ENCODE peak calls at places on chromosomes 5 and 9, in nine cellular contexts. A is breast epithelium, P is GM12892, W is transverse colon, Z is tibial nerve, M is endothelial cell of umbilical vein, H is sigmoid colon, L is uterus, E is A549. S is an unnamed sample.
A peak's percentile ranks its signal among the peaks of the same experiment; 100 is the strongest.

GRCh38 chr9:4486176-4486575 is 4.1 kb upstream of the SLC1A1 start:
- DNase-seq in A (no peak), P (no peak), W (no peak), Z (no peak), M (no peak), H (no peak), L (no peak), E (no peak), S (no peak)

GRCh38 chr9:105295986-105296385 is 51.5 kb downstream of the SLC44A1 start:
- DNase-seq in A (no peak), P (no peak), W (no peak), Z (no peak), M (peak; percentile 24), H (no peak), L (no peak), E (no peak), S (no peak)

GRCh38 chr9:26954050-26954508 is 2.1 kb upstream of the IFT74 start:
- DNase-seq in A (no peak), P (no peak), W (no peak), Z (no peak), M (no peak), H (no peak), L (no peak), E (no peak), S (no peak)

GRCh38 chr9:93120846-93121315 is 13.2 kb downstream of the NINJ1 start:
- DNase-seq in A (no peak), P (no peak), W (no peak), Z (no peak), M (no peak), H (peak; percentile 64), L (peak; percentile 21), E (no peak), S (peak; percentile 10)

GRCh38 chr5:137370096-137370495 is 129.0 kb downstream of the SPOCK1 start:
- DNase-seq in A (no peak), P (no peak), W (no peak), Z (no peak), M (no peak), H (no peak), L (no peak), E (no peak), S (no peak)

GRCh38 chr5:1488882-1489680 is 34.7 kb downstream of the LPCAT1 start:
- DNase-seq in A (no peak), P (peak; percentile 70), W (no peak), Z (no peak), M (no peak), H (no peak), L (no peak), E (no peak), S (no peak)

GRCh38 chr5:52661903-52662302 is 125.8 kb upstream of the ITGA1 start:
- DNase-seq in A (no peak), P (no peak), W (no peak), Z (no peak), M (no peak), H (no peak), L (no peak), E (no peak), S (no peak)

GRCh38 chr5:158124606-158125316 is 265.8 kb upstream of the CLINT1 start:
- DNase-seq in A (no peak), P (no peak), W (no peak), Z (no peak), M (no peak), H (no peak), L (no peak), E (no peak), S (no peak)

GRCh38 chr9:120909904-120910303 is 16.7 kb downstream of the TRAF1 start:
- DNase-seq in A (no peak), P (no peak), W (no peak), Z (no peak), M (peak; percentile 18), H (no peak), L (no peak), E (no peak), S (no peak)

GRCh38 chr9:136754059-136754572 is 3.9 kb downstream of the LCN8 start:
- DNase-seq in A (no peak), P (no peak), W (no peak), Z (no peak), M (no peak), H (no peak), L (no peak), E (no peak), S (no peak)

GRCh38 chr5:159712672-159713071 is 203.6 kb upstream of the ADRA1B start:
- DNase-seq in A (no peak), P (no peak), W (no peak), Z (no peak), M (no peak), H (no peak), L (no peak), E (no peak), S (no peak)

GRCh38 chr5:11904270-11904906 is at the start of gene CTNND2:
- DNase-seq in A (no peak), P (peak; percentile 0), W (no peak), Z (no peak), M (peak; percentile 1), H (no peak), L (no peak), E (peak; percentile 9), S (no peak)

GRCh38 chr9:34380511-34381315 is 4.0 kb upstream of the MYORG start:
- DNase-seq in A (no peak), P (peak; percentile 94), W (peak; percentile 86), Z (peak; percentile 35), M (peak; percentile 74), H (peak; percentile 89), L (peak; percentile 80), E (peak; percentile 90), S (peak; percentile 54)
- TF ChIP-seq POLR2A in A (no peak), P (no peak), W (peak; percentile 80), Z (peak; percentile 48), M (no peak), H (peak; percentile 74), L (no peak), E (peak; percentile 68), S (peak; percentile 28)

GRCh38 chr9:129887210-129888084 is 52.2 kb downstream of the USP20 start:
- DNase-seq in A (no peak), P (no peak), W (peak; percentile 45), Z (no peak), M (peak; percentile 23), H (no peak), L (no peak), E (no peak), S (no peak)

GRCh38 chr9:129889461-129889935 is 54.2 kb downstream of the USP20 start:
- DNase-seq in A (no peak), P (no peak), W (no peak), Z (no peak), M (no peak), H (no peak), L (no peak), E (no peak), S (no peak)

GRCh38 chr9:129888809-129889460 is 53.7 kb downstream of the USP20 start:
- DNase-seq in A (no peak), P (no peak), W (no peak), Z (no peak), M (no peak), H (no peak), L (no peak), E (no peak), S (no peak)

GRCh38 chr9:129886226-129887174 is 51.2 kb downstream of the USP20 start:
- DNase-seq in A (no peak), P (no peak), W (peak; percentile 52), Z (no peak), M (peak; percentile 55), H (no peak), L (no peak), E (no peak), S (no peak)

DNA sequence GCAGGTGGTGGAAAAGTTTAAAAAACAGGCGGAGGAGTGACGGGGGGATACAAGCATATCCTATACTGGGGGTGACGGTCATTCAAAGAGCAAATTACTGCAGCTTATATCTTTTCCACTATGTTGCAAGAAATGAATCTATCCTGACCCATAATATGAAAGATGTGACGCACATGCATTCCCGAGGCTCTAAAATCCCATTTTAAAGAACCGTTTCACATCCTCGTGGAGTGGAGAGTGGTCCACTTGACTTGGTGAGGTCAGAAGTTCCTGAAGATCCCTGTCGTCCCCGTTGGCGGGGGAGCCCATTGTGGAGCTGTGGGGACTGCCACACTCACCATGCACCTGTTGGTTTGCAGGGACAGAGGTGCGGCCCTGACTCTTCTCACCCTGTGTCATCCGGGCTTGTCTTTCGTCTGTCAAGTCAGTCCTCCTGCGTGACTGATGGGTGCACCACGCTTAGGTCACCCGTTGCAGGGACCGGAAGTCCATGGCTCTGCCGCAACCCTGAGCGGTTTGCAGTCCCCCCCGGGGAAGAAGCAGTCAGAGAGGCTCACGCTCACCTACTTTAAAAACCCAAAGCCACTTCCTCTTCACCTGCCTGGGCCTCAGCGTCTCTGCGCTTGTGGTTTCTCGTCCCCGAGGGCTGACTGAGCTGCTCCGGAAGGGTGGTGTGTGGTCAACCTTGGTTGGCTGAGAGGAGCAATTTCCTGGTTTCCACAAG is 53.0 kb downstream of the USP20 start:
- DNase-seq in A (peak; percentile 37), P (peak; percentile 66), W (peak; percentile 84), Z (no peak), M (no peak), H (no peak), L (no peak), E (no peak), S (peak; percentile 39)
- TF ChIP-seq POLR2A in A (no peak), P (peak; percentile 91), W (peak; percentile 61), Z (no peak), M (no peak), H (no peak), L (no peak), E (no peak), S (no peak)

DNA sequence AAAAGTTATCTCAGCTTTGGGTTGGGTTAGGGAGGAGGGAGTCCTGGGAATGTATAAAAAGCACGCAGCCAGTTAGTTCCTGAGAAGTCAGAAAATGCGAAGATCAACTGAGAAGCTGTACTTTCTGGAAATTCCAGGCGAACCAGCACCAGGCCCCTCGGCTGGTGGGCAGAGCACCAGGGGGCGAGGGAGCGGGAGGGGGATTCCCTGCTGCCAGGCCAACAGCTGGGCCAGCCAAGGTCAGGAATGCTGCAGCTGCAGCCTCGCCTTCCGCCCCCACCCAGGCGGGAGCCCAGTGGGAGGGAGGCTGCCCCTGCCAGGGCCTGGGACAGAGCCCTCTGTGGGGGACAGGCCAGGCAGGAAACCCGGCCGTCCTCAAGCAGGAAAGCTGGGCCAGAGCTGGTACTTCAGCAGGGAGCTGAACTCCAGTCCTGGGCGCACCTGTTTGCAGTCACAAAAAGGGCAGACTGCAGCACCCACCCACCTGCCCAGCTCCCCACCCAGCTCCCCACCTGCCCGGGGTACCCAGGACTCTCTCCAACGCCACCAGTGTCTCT is 35.5 kb downstream of the VAV2 start:
- DNase-seq in A (no peak), P (no peak), W (no peak), Z (no peak), M (peak; percentile 55), H (no peak), L (no peak), E (no peak), S (no peak)
- TF ChIP-seq POLR2A in A (no peak), P (peak; percentile 43), W (no peak), Z (no peak), M (no peak), H (no peak), L (no peak), E (no peak), S (no peak)

GRCh38 chr9:35111006-35111933 is 4.4 kb downstream of the ATOSB start:
- DNase-seq in A (peak; percentile 98), P (peak; percentile 91), W (peak; percentile 98), Z (peak; percentile 97), M (peak; percentile 98), H (peak; percentile 99), L (peak; percentile 98), E (peak; percentile 96), S (peak; percentile 99)
- TF ChIP-seq POLR2A in A (no peak), P (peak; percentile 41), W (peak; percentile 58), Z (peak; percentile 69), M (peak; percentile 72), H (no peak), L (peak; percentile 62), E (peak; percentile 66), S (peak; percentile 95)

S was measured in gastrocnemius medialis.